ENCODE peak calls at places on chromosomes 1 and 21, in seven cellular contexts. A is K562, M is HepG2, I is GM12878, J is NT2/D1, S is H1, Y is SK-N-SH. H is an unnamed sample.

GRCh38 chr1:156941675-156942074 is 21.2 kb downstream of the LRRC71 start:
- DNase-seq in I (no peak), Y (no peak), A (no peak), M (no peak), J (no peak), S (no peak), H (no peak)

GRCh38 chr1:11790880-11791715 is 14.7 kb downstream of the MTHFR start:
- DNase-seq in J (no peak), M (no peak), A (peak; percentile 71), I (no peak), Y (no peak), S (no peak), H (peak; percentile 72)

GRCh38 chr1:63892632-63893395 is 119.0 kb downstream of the ROR1 start:
- DNase-seq in S (no peak), I (peak; percentile 80), J (no peak), Y (peak; percentile 36), A (no peak), M (no peak), H (no peak)

GRCh38 chr1:226695335-226695900 is 43.7 kb downstream of the ITPKB start:
- DNase-seq in S (no peak), J (no peak), I (no peak), A (no peak), Y (no peak), M (no peak), H (no peak)

GRCh38 chr1:173095632-173096031 is 44.9 kb upstream of the TNFSF18 start:
- DNase-seq in J (no peak), A (no peak), M (no peak), Y (no peak), S (no peak), I (no peak), H (no peak)

GRCh38 chr1:93694833-93695232 is 13.2 kb upstream of the BCAR3 start:
- DNase-seq in S (no peak), Y (no peak), J (no peak), A (no peak), M (no peak), I (no peak), H (no peak)

GRCh38 chr1:224067621-224068457 is 46.1 kb upstream of the FBXO28 start:
- DNase-seq in M (no peak), A (no peak), I (no peak), J (no peak), Y (no peak), S (no peak), H (no peak)

GRCh38 chr21:41852929-41853320 is 26.2 kb downstream of the PRDM15 start:
- DNase-seq in I (no peak), A (no peak), M (no peak), Y (no peak), S (no peak), J (no peak), H (no peak)

GRCh38 chr1:202343652-202344349 is 2.1 kb upstream of the UBE2T start:
- DNase-seq in A (peak; percentile 40), Y (peak; percentile 37), S (no peak), I (no peak), J (no peak), M (peak; percentile 56), H (peak; percentile 39)

GRCh38 chr1:1306070-1306660 is 1.6 kb downstream of the ACAP3 start:
- DNase-seq in Y (peak; percentile 52), S (no peak), M (peak; percentile 60), I (no peak), A (no peak), J (no peak), H (no peak)

GRCh38 chr1:84299536-84300260 is 1.8 kb upstream of the SAMD13 start:
- DNase-seq in J (no peak), M (no peak), Y (no peak), A (no peak), I (no peak), S (no peak), H (no peak)

GRCh38 chr21:29092102-29092959 is 18.9 kb upstream of the CCT8 start:
- DNase-seq in I (no peak), S (no peak), M (no peak), Y (no peak), A (no peak), J (no peak), H (no peak)
- TF ChIP-seq YY1 in I (no peak), S (no peak), M (no peak), Y (no peak), A (no peak), J (no peak), H (no peak)

DNA sequence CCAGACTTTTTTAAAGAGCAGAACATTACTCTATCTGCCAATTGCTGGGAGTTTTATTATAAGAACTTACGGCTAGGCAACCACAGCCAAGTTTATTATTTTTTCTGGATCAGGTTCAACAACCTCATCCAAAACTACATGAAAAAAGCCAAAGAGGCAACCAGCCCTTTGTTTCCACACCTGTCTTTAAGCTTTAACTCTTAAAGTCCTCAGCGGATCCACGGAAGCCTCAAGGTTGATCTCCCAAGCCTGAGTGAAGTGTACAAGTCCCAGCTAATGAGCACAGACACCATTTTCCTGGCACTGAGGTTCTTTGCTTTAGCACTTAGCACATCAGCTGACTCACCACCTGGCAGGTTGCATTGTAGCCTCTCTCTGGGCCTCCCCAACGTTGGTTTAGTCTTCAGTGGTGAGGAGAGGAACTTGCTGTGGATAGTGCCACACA is 143.1 kb downstream of the TGFBR3 start:
- DNase-seq in M (no peak), J (no peak), I (no peak), A (no peak), S (no peak), Y (no peak), H (no peak)
- TF ChIP-seq YY1 in M (no peak), J (no peak), I (no peak), A (no peak), S (no peak), Y (no peak), H (no peak)

GRCh38 chr1:208137144-208137682 is 107.0 kb downstream of the PLXNA2 start:
- DNase-seq in Y (no peak), S (no peak), I (no peak), M (no peak), A (no peak), J (no peak), H (no peak)

GRCh38 chr1:208132287-208132882 is 111.8 kb downstream of the PLXNA2 start:
- DNase-seq in I (peak; percentile 9), S (peak; percentile 54), J (peak; percentile 89), M (peak; percentile 54), Y (peak; percentile 72), A (peak; percentile 95), H (peak; percentile 56)

GRCh38 chr1:208135354-208135753 is 108.8 kb downstream of the PLXNA2 start:
- DNase-seq in Y (no peak), A (no peak), M (peak; percentile 59), S (no peak), J (no peak), I (no peak), H (no peak)

GRCh38 chr1:208136459-208137143 is 107.6 kb downstream of the PLXNA2 start:
- DNase-seq in J (no peak), I (no peak), S (no peak), M (no peak), Y (no peak), A (no peak), H (no peak)

GRCh38 chr1:208134491-208134890 is 109.7 kb downstream of the PLXNA2 start:
- DNase-seq in J (no peak), A (no peak), Y (no peak), I (no peak), S (no peak), M (no peak), H (no peak)
- TF ChIP-seq YY1 in J (no peak), A (no peak), Y (no peak), I (no peak), S (no peak), M (no peak), H (no peak)

DNA sequence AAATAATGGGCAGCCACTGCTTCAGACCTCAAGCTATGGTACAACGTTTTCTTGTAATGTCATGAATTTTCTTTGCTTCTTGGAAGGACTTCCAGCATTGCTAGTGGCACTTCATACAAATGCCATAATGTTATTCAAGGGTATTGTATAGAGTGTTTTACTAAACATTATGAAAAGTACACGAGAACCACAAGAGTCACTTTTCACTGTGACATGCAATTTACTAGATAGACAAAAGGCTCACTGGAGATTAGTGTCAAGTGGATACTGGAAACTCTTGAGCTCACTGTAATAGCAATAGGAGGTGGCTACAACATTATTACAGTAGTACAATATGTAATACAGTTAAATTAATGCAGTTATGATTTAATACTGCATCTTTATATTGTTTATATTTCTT is 5.3 kb upstream of the OLFM3 start:
- DNase-seq in I (no peak), S (no peak), M (no peak), A (no peak), Y (no peak), J (no peak), H (no peak)
- TF ChIP-seq YY1 in I (no peak), S (no peak), M (no peak), A (no peak), Y (no peak), J (no peak), H (no peak)

GRCh38 chr1:65119951-65120350 is 28.1 kb upstream of the AK4 start:
- DNase-seq in I (no peak), Y (no peak), M (no peak), J (no peak), S (no peak), A (no peak), H (no peak)
- TF ChIP-seq YY1 in I (no peak), Y (no peak), M (no peak), J (no peak), S (no peak), A (no peak), H (no peak)

GRCh38 chr1:151968058-151968457 is 25.6 kb downstream of the S100A10 start:
- DNase-seq in I (no peak), S (no peak), M (peak; percentile 66), Y (no peak), A (no peak), J (no peak), H (no peak)
- TF ChIP-seq YY1 in I (no peak), S (no peak), M (no peak), Y (no peak), A (no peak), J (no peak), H (peak; percentile 49)

GRCh38 chr1:2529776-2530500 is at the start of gene HES5:
- DNase-seq in I (no peak), J (no peak), A (no peak), S (no peak), M (no peak), Y (peak; percentile 73), H (no peak)
- TF ChIP-seq YY1 in I (no peak), J (no peak), A (no peak), S (no peak), M (no peak), Y (no peak), H (no peak)

GRCh38 chr1:158112994-158113758 is 67.5 kb upstream of the CD1D start:
- DNase-seq in J (peak; percentile 64), I (no peak), Y (peak; percentile 59), A (no peak), S (no peak), M (no peak), H (no peak)
- TF ChIP-seq YY1 in J (no peak), I (no peak), Y (peak; percentile 49), A (no peak), S (peak; percentile 65), M (peak; percentile 18), H (peak; percentile 72)

GRCh38 chr1:150089846-150090520 is 22.4 kb downstream of the VPS45 start:
- DNase-seq in M (no peak), Y (no peak), I (peak; percentile 28), A (no peak), S (no peak), J (no peak), H (no peak)
- TF ChIP-seq YY1 in M (no peak), Y (no peak), I (no peak), A (no peak), S (no peak), J (no peak), H (no peak)